ENCODE peak calls at places on chromosome 9, in nine cellular contexts. W, S, E, J, P, R, Q, U and Y are unnamed samples.

GRCh38 chr9:135480071-135480941 is 724 bp downstream of the PPP1R26 start:
- DNase-seq in W (no peak), S (no peak), E (peak; percentile 60), J (peak; percentile 20), P (peak; percentile 37), R (peak; percentile 32), Q (no peak), U (no peak), Y (no peak)

GRCh38 chr9:137550241-137550621 is at the start of gene PNPLA7:
- DNase-seq in W (peak; percentile 37), S (peak; percentile 9), E (peak; percentile 83), J (peak; percentile 61), P (peak; percentile 77), R (peak; percentile 68), Q (peak; percentile 65), U (peak; percentile 21), Y (peak; percentile 45)

GRCh38 chr9:82606761-82607382 is 456.1 kb downstream of the RASEF start:
- DNase-seq in W (no peak), S (no peak), E (peak; percentile 66), J (peak; percentile 74), P (peak; percentile 76), R (peak; percentile 25), Q (peak; percentile 28), U (no peak), Y (peak; percentile 31)

GRCh38 chr9:36935768-36936497 is 98.1 kb downstream of the PAX5 start:
- DNase-seq in W (no peak), S (no peak), E (no peak), J (no peak), P (no peak), R (no peak), Q (no peak), U (no peak), Y (no peak)

GRCh38 chr9:70160672-70161413 is 97.9 kb upstream of the SMC5 start:
- DNase-seq in W (no peak), S (no peak), E (no peak), J (no peak), P (peak; percentile 42), R (no peak), Q (no peak), U (no peak), Y (no peak)

GRCh38 chr9:71072587-71072986 is 48.8 kb downstream of the TRPM3 start:
- DNase-seq in W (no peak), S (no peak), E (no peak), J (no peak), P (no peak), R (no peak), Q (no peak), U (no peak), Y (no peak)

GRCh38 chr9:133704711-133705181 is 33.4 kb downstream of the SARDH start:
- DNase-seq in W (no peak), S (no peak), E (no peak), J (no peak), P (no peak), R (no peak), Q (no peak), U (no peak), Y (no peak)

GRCh38 chr9:129406278-129407225 is 214.3 kb downstream of the C9orf50 start:
- DNase-seq in W (no peak), S (no peak), E (peak; percentile 70), J (no peak), P (no peak), R (no peak), Q (no peak), U (no peak), Y (no peak)

GRCh38 chr9:8622871-8623270 is 823.3 kb upstream of the DMAC1 start:
- DNase-seq in W (no peak), S (no peak), E (no peak), J (no peak), P (no peak), R (no peak), Q (no peak), U (no peak), Y (no peak)